ENCODE peak calls at places on chromosomes 6 and 20, in five cellular contexts. One of them, this sample, is unnamed.

GRCh38 chr6:36130672-36131516 is 581 bp downstream of the MAPK13 start:
- DNase-seq in adrenal gland: peak
- DNase-seq in NCI-H748 treated with DMSO at 0.1 percent for 48 hours: peak
- DNase-seq in NB4: no peak
- DNase-seq in cardiac muscle cell: peak
- DNase-seq in this sample: no peak

GRCh38 chr20:51460569-51461265 is 81.8 kb downstream of the NFATC2 start:
- DNase-seq in NCI-H748 treated with DMSO at 0.1 percent for 48 hours: no peak
- DNase-seq in cardiac muscle cell: no peak
- DNase-seq in adrenal gland: no peak
- DNase-seq in NB4: peak
- DNase-seq in this sample: no peak

GRCh38 chr6:73079611-73079955 is 145.7 kb downstream of the KHDC1L start:
- DNase-seq in cardiac muscle cell: peak
- DNase-seq in NB4: no peak
- DNase-seq in adrenal gland: no peak
- DNase-seq in NCI-H748 treated with DMSO at 0.1 percent for 48 hours: no peak
- DNase-seq in this sample: no peak

GRCh38 chr6:70110128-70111022 is 192.5 kb downstream of the COL9A1 start:
- DNase-seq in adrenal gland: no peak
- DNase-seq in NB4: no peak
- DNase-seq in cardiac muscle cell: no peak
- DNase-seq in NCI-H748 treated with DMSO at 0.1 percent for 48 hours: no peak
- DNase-seq in this sample: no peak

GRCh38 chr6:31125586-31126363 is 5.5 kb upstream of the CDSN start:
- DNase-seq in cardiac muscle cell: peak
- DNase-seq in adrenal gland: no peak
- DNase-seq in NCI-H748 treated with DMSO at 0.1 percent for 48 hours: no peak
- DNase-seq in NB4: peak
- DNase-seq in this sample: no peak

GRCh38 chr6:41318648-41319565 is 16.5 kb upstream of the NCR2 start:
- DNase-seq in NB4: peak
- DNase-seq in cardiac muscle cell: peak
- DNase-seq in adrenal gland: peak
- DNase-seq in NCI-H748 treated with DMSO at 0.1 percent for 48 hours: peak
- DNase-seq in this sample: peak

GRCh38 chr6:113903666-113904330 is 46.7 kb downstream of the MARCKS start:
- DNase-seq in cardiac muscle cell: peak
- DNase-seq in adrenal gland: peak
- DNase-seq in NCI-H748 treated with DMSO at 0.1 percent for 48 hours: no peak
- DNase-seq in NB4: no peak
- DNase-seq in this sample: no peak

GRCh38 chr20:44279228-44279627 is 31.8 kb downstream of the FITM2 start:
- DNase-seq in NCI-H748 treated with DMSO at 0.1 percent for 48 hours: no peak
- DNase-seq in NB4: no peak
- DNase-seq in adrenal gland: peak
- DNase-seq in cardiac muscle cell: peak
- DNase-seq in this sample: no peak

GRCh38 chr6:132643547-132643946 is 15.4 kb downstream of the TAAR1 start:
- DNase-seq in cardiac muscle cell: no peak
- DNase-seq in NB4: no peak
- DNase-seq in adrenal gland: no peak
- DNase-seq in NCI-H748 treated with DMSO at 0.1 percent for 48 hours: no peak
- DNase-seq in this sample: no peak

GRCh38 chr6:2766767-2767314 is 1.6 kb downstream of the WRNIP1 start:
- DNase-seq in adrenal gland: no peak
- DNase-seq in NB4: no peak
- DNase-seq in cardiac muscle cell: no peak
- DNase-seq in NCI-H748 treated with DMSO at 0.1 percent for 48 hours: peak
- DNase-seq in this sample: no peak

GRCh38 chr20:38706482-38706881 is 17.8 kb upstream of the SLC32A1 start:
- DNase-seq in cardiac muscle cell: no peak
- DNase-seq in adrenal gland: no peak
- DNase-seq in NCI-H748 treated with DMSO at 0.1 percent for 48 hours: no peak
- DNase-seq in NB4: no peak
- DNase-seq in this sample: no peak

GRCh38 chr20:51326241-51326819 is 216.2 kb downstream of the NFATC2 start:
- DNase-seq in cardiac muscle cell: peak
- DNase-seq in NCI-H748 treated with DMSO at 0.1 percent for 48 hours: no peak
- DNase-seq in adrenal gland: peak
- DNase-seq in NB4: peak
- DNase-seq in this sample: no peak

GRCh38 chr6:16258709-16259075 is 20.3 kb downstream of the GMPR start:
- DNase-seq in cardiac muscle cell: no peak
- DNase-seq in NB4: no peak
- DNase-seq in NCI-H748 treated with DMSO at 0.1 percent for 48 hours: no peak
- DNase-seq in adrenal gland: no peak
- DNase-seq in this sample: no peak

GRCh38 chr6:93073811-93074210 is 345.5 kb downstream of the EPHA7 start:
- DNase-seq in NCI-H748 treated with DMSO at 0.1 percent for 48 hours: no peak
- DNase-seq in NB4: no peak
- DNase-seq in adrenal gland: no peak
- DNase-seq in cardiac muscle cell: no peak
- DNase-seq in this sample: no peak

GRCh38 chr20:21498646-21499045 is 15.2 kb downstream of the NKX2-2 start:
- DNase-seq in adrenal gland: no peak
- DNase-seq in NB4: no peak
- DNase-seq in NCI-H748 treated with DMSO at 0.1 percent for 48 hours: no peak
- DNase-seq in cardiac muscle cell: no peak
- DNase-seq in this sample: no peak

GRCh38 chr6:5673016-5673415 is 333.7 kb downstream of the NRN1 start:
- DNase-seq in adrenal gland: no peak
- DNase-seq in NCI-H748 treated with DMSO at 0.1 percent for 48 hours: no peak
- DNase-seq in cardiac muscle cell: no peak
- DNase-seq in NB4: no peak
- DNase-seq in this sample: no peak

GRCh38 chr20:10674684-10675455 is 1.1 kb upstream of the JAG1 start:
- DNase-seq in NB4: peak
- DNase-seq in cardiac muscle cell: peak
- DNase-seq in adrenal gland: peak
- DNase-seq in NCI-H748 treated with DMSO at 0.1 percent for 48 hours: peak
- DNase-seq in this sample: no peak

GRCh38 chr20:18533978-18534644 is 26.4 kb downstream of the SEC23B start:
- DNase-seq in NB4: no peak
- DNase-seq in NCI-H748 treated with DMSO at 0.1 percent for 48 hours: no peak
- DNase-seq in adrenal gland: no peak
- DNase-seq in cardiac muscle cell: no peak
- DNase-seq in this sample: no peak

GRCh38 chr20:7237251-7237650 is 469.8 kb downstream of the BMP2 start:
- DNase-seq in adrenal gland: no peak
- DNase-seq in NCI-H748 treated with DMSO at 0.1 percent for 48 hours: no peak
- DNase-seq in NB4: no peak
- DNase-seq in cardiac muscle cell: no peak
- DNase-seq in this sample: no peak